ENCODE peak calls at places on chromosomes 11 and 22, in ten cellular contexts. Y, J, C, E, U, Z, A, R, B and G are unnamed samples.
A peak's percentile ranks its signal among the peaks of the same experiment; 100 is the strongest.

GRCh38 chr22:28207281-28208030 is 288.4 kb upstream of the PITPNB start:
- DNase-seq in U (no peak), A (no peak), B (no peak), C (no peak), E (no peak), J (no peak), Z (no peak), Y (no peak), R (no peak), G (no peak)

GRCh38 chr11:31417357-31417756 is 47.7 kb downstream of the DNAJC24 start:
- DNase-seq in A (no peak), B (no peak), E (no peak), R (no peak), Y (no peak), J (no peak), U (no peak), C (no peak), Z (no peak), G (no peak)

GRCh38 chr11:76642341-76642740 is 28.2 kb downstream of the LRRC32 start:
- DNase-seq in Z (no peak), B (no peak), Y (no peak), R (no peak), U (no peak), C (no peak), J (no peak), E (no peak), A (no peak), G (peak; percentile 72)

GRCh38 chr11:699753-700152 is 4.1 kb downstream of the TMEM80 start:
- DNase-seq in R (no peak), E (no peak), J (no peak), B (no peak), C (no peak), U (no peak), Z (no peak), A (no peak), Y (no peak), G (no peak)

GRCh38 chr22:48199667-48200066 is 1437.2 kb downstream of the TBC1D22A start:
- DNase-seq in Y (no peak), C (no peak), E (no peak), A (no peak), U (no peak), B (no peak), Z (no peak), R (no peak), J (no peak), G (no peak)

GRCh38 chr22:22520020-22520656 is at the start of gene ZNF280A:
- DNase-seq in J (no peak), Z (no peak), C (no peak), B (no peak), R (peak; percentile 59), E (no peak), A (no peak), U (no peak), Y (no peak), G (no peak)

GRCh38 chr22:17774928-17775675 is 833 bp upstream of the BID start:
- DNase-seq in A (no peak), B (peak; percentile 27), E (no peak), C (no peak), R (no peak), J (no peak), U (no peak), Y (no peak), Z (no peak), G (no peak)

GRCh38 chr11:119023741-119024140 is 5.2 kb downstream of the TRAPPC4 start:
- DNase-seq in E (no peak), C (no peak), J (no peak), R (no peak), U (no peak), Z (no peak), Y (no peak), A (no peak), B (no peak), G (no peak)

GRCh38 chr11:46114961-46115360 is 6.3 kb downstream of the PHF21A start:
- DNase-seq in J (no peak), Y (no peak), E (no peak), C (no peak), R (no peak), U (no peak), A (no peak), Z (no peak), B (no peak), G (no peak)

GRCh38 chr22:37471721-37472417 is 14.3 kb downstream of the MFNG start:
- DNase-seq in U (no peak), A (no peak), E (no peak), C (no peak), R (no peak), J (no peak), Z (no peak), B (no peak), Y (no peak), G (no peak)

GRCh38 chr11:106276859-106277436 is 199.5 kb downstream of the AASDHPPT start:
- DNase-seq in C (no peak), Z (no peak), J (no peak), Y (no peak), B (peak; percentile 34), R (peak; percentile 14), E (no peak), U (no peak), A (no peak), G (no peak)

GRCh38 chr11:132980721-132981120 is 551.6 kb downstream of the OPCML start:
- DNase-seq in B (no peak), R (no peak), U (no peak), J (no peak), E (no peak), Z (no peak), Y (no peak), C (no peak), A (no peak), G (no peak)